ENCODE peak calls at places on chromosomes 11 and 22, in seven cellular contexts. F is GM23338, Y is A549, K is cardiac muscle cell, U is body of pancreas, H is colonic mucosa, B is kidney. S is an unnamed sample.

GRCh38 chr11:63682045-63682915 is 980 bp downstream of the RTN3 start:
- DNase-seq in F (peak; percentile 66), Y (peak; percentile 11), K (peak; percentile 37), U (peak; percentile 30), H (peak; percentile 70), B (no peak), S (no peak)

GRCh38 chr11:18804621-18805020 is 13.0 kb upstream of the PTPN5 start:
- DNase-seq in F (no peak), Y (no peak), K (no peak), U (no peak), H (no peak), B (no peak), S (no peak)

GRCh38 chr22:20764053-20764720 is 9.7 kb upstream of the SERPIND1 start:
- DNase-seq in F (no peak), Y (no peak), K (no peak), U (no peak), H (no peak), B (no peak), S (no peak)

GRCh38 chr11:67163006-67163405 is 43.9 kb downstream of the KDM2A start:
- DNase-seq in F (no peak), Y (no peak), K (no peak), U (no peak), H (no peak), B (no peak), S (no peak)

GRCh38 chr11:11981840-11982239 is 26.6 kb downstream of the DKK3 start:
- DNase-seq in F (no peak), Y (no peak), K (no peak), U (no peak), H (no peak), B (no peak), S (no peak)

GRCh38 chr22:47055073-47055355 is 292.6 kb downstream of the TBC1D22A start:
- DNase-seq in F (no peak), Y (no peak), K (no peak), U (no peak), H (no peak), B (peak; percentile 39), S (no peak)

GRCh38 chr22:37021710-37022482 is 2.4 kb downstream of the MPST start:
- DNase-seq in F (peak; percentile 82), Y (peak; percentile 55), K (peak; percentile 58), U (peak; percentile 47), H (no peak), B (peak; percentile 59), S (no peak)

GRCh38 chr11:70615036-70615875 is 216.9 kb downstream of the CTTN start:
- DNase-seq in F (no peak), Y (no peak), K (no peak), U (no peak), H (no peak), B (no peak), S (no peak)

GRCh38 chr22:42343136-42343484 is 72.7 kb upstream of the TCF20 start:
- DNase-seq in F (peak; percentile 48), Y (peak; percentile 21), K (no peak), U (no peak), H (no peak), B (no peak), S (no peak)

GRCh38 chr11:36345535-36346141 is 49.5 kb downstream of the PRR5L start:
- DNase-seq in F (no peak), Y (no peak), K (no peak), U (no peak), H (peak; percentile 48), B (no peak), S (no peak)

GRCh38 chr22:27773236-27773550 is 28.4 kb downstream of the MN1 start:
- DNase-seq in F (no peak), Y (no peak), K (no peak), U (no peak), H (no peak), B (no peak), S (no peak)

DNA sequence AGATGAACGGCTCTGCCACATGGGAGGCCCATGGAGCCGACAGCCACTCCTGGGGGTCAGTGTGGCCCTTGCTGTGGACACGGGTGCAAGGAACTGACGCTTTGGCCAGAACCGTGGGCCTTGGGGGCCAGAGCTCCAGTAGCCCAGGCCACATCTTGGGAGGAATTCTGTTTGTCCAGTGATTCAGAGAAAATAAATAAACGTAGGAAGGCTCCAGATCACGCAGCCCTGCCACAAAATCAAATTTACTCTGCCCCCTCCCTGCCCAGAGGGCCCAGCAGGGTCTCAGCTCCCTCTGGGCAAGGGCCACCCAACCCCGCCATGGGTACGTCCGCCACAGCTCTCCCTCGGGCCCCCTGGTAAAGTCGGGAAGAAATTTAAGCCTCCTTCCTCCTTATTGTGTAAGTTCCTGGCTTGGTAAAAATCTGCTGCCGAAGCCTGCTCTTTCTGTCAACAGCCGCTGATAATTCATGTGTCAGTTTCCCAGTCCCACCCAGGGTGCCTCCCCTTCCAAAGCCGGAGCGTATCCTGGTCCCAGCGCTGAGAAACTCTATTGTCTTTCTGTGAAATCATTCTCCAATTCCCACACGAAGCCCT is 6.9 kb upstream of the MUC5AC start:
- DNase-seq in F (no peak), Y (peak; percentile 93), K (peak; percentile 83), U (no peak), H (peak; percentile 52), B (no peak), S (no peak)
- H3K27ac ChIP-seq in F (no peak overlapping the region), Y (peak overlapping the region; percentile 99), K (no peak overlapping the region), U (no peak overlapping the region), H (peak overlapping the region; percentile 22), B (no peak overlapping the region), S (peak overlapping the region; percentile 78)

GRCh38 chr22:17873116-17873515 is 98.8 kb upstream of the BID start:
- DNase-seq in F (no peak), Y (no peak), K (no peak), U (no peak), H (no peak), B (no peak), S (no peak)
- H3K27ac ChIP-seq in F (no peak overlapping the region), Y (no peak overlapping the region), K (no peak overlapping the region), U (no peak overlapping the region), H (no peak overlapping the region), B (no peak overlapping the region), S (no peak overlapping the region)

DNA sequence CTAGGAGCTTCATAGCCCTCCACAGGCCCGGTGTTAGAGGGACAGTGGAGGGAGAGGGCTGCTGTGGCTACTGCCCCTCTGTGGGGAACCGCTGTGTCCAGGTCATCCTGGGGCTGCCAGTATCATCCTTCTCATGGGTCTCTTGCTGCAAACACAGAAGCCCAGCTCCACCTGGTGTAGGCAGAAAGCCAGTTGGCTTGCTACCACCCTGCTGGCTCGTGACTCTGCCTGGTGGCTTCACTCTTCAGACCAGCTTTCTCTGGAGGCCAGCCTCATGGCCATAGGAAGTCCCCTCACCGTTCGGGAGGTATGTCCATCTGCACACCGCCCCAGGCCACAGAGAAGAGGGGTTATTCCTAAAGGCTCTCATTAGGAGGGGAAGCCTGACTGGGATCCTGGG is 19.4 kb upstream of the SUSD2 start:
- DNase-seq in F (no peak), Y (no peak), K (no peak), U (peak; percentile 80), H (no peak), B (no peak), S (no peak)
- H3K27ac ChIP-seq in F (no peak overlapping the region), Y (no peak overlapping the region), K (no peak overlapping the region), U (no peak overlapping the region), H (no peak overlapping the region), B (no peak overlapping the region), S (no peak overlapping the region)

DNA sequence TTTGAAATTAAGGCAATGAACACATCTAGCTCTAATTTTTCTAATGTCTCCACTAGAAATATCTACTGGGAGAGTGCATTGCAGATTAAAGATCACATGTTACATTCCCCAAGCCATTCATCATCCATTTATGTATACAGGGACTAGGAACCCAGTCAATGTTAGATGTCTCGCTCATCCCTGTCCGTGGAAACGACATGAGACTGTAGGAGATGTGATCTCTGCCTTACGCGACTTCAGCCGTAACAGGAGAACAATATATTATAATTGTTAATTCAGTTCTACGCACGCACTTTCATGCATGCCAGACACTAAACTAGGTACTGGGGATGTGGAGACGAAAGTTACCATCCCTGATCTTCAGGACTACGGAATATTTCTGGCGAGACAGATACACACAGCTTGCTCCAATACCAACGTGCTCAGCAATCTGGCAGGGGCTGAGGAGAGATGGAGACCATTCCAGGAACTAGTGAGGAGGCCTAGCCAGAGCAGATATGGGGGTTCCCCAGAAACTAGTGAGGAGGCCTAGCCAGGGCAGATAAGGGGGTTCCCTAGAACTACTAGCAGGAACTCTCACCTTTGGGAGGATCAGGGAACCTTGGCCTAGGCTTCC is 705 bp downstream of the DCPS start:
- DNase-seq in F (no peak), Y (no peak), K (no peak), U (no peak), H (no peak), B (no peak), S (no peak)
- H3K27ac ChIP-seq in F (no peak overlapping the region), Y (peak overlapping the region; percentile 99), K (no peak overlapping the region), U (peak overlapping the region; percentile 88), H (peak overlapping the region; percentile 81), B (no peak overlapping the region), S (peak overlapping the region; percentile 21)

GRCh38 chr11:68327586-68328370 is 15.4 kb downstream of the LRP5 start:
- DNase-seq in F (no peak), Y (no peak), K (no peak), U (no peak), H (no peak), B (no peak), S (no peak)
- H3K27ac ChIP-seq in F (peak overlapping the region; percentile 40), Y (no peak overlapping the region), K (no peak overlapping the region), U (peak overlapping the region; percentile 81), H (peak overlapping the region; percentile 24), B (no peak overlapping the region), S (no peak overlapping the region)

DNA sequence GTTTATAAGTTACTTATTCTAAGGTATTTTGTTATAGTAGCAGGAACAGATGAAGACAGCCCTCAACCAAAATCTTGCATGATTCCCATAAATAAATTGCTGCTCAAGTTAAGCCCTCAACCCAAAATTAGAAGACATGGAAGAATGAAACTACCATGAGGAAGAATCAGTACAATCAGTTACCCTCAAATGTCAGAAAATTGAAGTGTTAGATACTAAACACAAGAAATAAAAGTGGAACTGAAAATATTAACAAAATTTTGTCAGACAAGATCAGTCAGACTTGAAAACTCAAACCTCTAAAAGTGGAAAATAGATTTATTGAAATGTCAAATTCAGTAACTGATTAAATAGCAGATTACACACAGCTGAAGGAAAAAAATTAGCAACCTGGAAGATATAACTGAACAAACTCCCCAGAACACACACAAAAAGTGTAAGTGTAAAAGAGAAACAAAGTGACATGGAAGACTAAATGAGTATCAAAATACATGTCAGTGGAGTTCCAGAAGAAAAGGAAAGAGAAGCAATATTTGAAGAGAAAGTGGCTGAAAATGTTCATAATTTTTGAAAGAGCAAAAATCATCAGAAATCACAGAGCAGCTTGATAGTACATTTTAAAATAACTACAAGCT is 49.5 kb upstream of the GNAZ start:
- DNase-seq in F (no peak), Y (no peak), K (no peak), U (no peak), H (no peak), B (no peak), S (no peak)
- H3K27ac ChIP-seq in F (no peak overlapping the region), Y (no peak overlapping the region), K (no peak overlapping the region), U (no peak overlapping the region), H (no peak overlapping the region), B (no peak overlapping the region), S (no peak overlapping the region)

S was measured in AG04450.